ENCODE peak calls at places on chromosomes 13 and 19, in seven cellular contexts. G, O, A, D, N, J and L are unnamed samples.
A peak's percentile ranks its signal among the peaks of the same experiment; 100 is the strongest.

GRCh38 chr13:94546071-94546839 is 49.7 kb downstream of the TGDS start:
- DNase-seq in J (no peak), G (no peak), D (no peak), O (no peak), A (no peak), N (no peak), L (no peak)

GRCh38 chr13:61466280-61466679 is 50.6 kb upstream of the PCDH20 start:
- DNase-seq in O (no peak), J (no peak), A (no peak), D (no peak), G (peak; percentile 37), N (no peak), L (no peak)

GRCh38 chr13:39951301-39951700 is 295.8 kb downstream of the COG6 start:
- DNase-seq in A (no peak), J (no peak), O (no peak), D (no peak), G (no peak), N (no peak), L (no peak)

GRCh38 chr19:4379383-4380253 is 20.7 kb downstream of the SH3GL1 start:
- DNase-seq in G (no peak), O (peak; percentile 80), J (no peak), D (peak; percentile 76), A (peak; percentile 96), N (no peak), L (peak; percentile 86)

GRCh38 chr19:38721977-38722773 is 22.1 kb downstream of the CAPN12 start:
- DNase-seq in J (peak; percentile 82), D (no peak), N (no peak), G (peak; percentile 88), A (no peak), O (no peak), L (no peak)

GRCh38 chr13:46211521-46212351 is at the start of gene LRRC63:
- DNase-seq in O (peak; percentile 86), D (peak; percentile 90), J (peak; percentile 94), G (peak; percentile 87), N (peak; percentile 89), A (peak; percentile 41), L (peak; percentile 87)

GRCh38 chr13:29529755-29530154 is 65.7 kb downstream of the SLC7A1 start:
- DNase-seq in N (no peak), J (no peak), A (no peak), G (no peak), D (no peak), O (no peak), L (no peak)

GRCh38 chr13:40502236-40502635 is 164.2 kb downstream of the FOXO1 start:
- DNase-seq in A (no peak), J (no peak), G (no peak), O (no peak), D (no peak), N (peak; percentile 63), L (no peak)

GRCh38 chr13:57583529-57583928 is 48.0 kb upstream of the PCDH17 start:
- DNase-seq in N (no peak), J (no peak), D (no peak), O (no peak), G (no peak), A (no peak), L (no peak)

GRCh38 chr19:17872251-17873001 is 681 bp downstream of the SLC5A5 start:
- DNase-seq in A (no peak), N (no peak), O (no peak), G (no peak), D (peak; percentile 65), J (no peak), L (peak; percentile 88)
- H3K4me3 ChIP-seq in A (peak overlapping the region; percentile 10), N (peak overlapping the region; percentile 8), O (no peak overlapping the region), G (no peak overlapping the region), D (peak overlapping the region; percentile 28), J (no peak overlapping the region), L (no peak overlapping the region)

GRCh38 chr13:110559986-110560385 is 1.5 kb downstream of the RAB20 start:
- DNase-seq in O (no peak), J (no peak), G (no peak), N (no peak), A (no peak), D (no peak), L (no peak)

GRCh38 chr13:110563463-110563774 is 1.9 kb upstream of the RAB20 start:
- DNase-seq in N (no peak), A (no peak), G (no peak), J (no peak), O (no peak), D (no peak), L (no peak)

GRCh38 chr13:110562696-110563462 is 1.4 kb upstream of the RAB20 start:
- DNase-seq in N (no peak), O (no peak), J (no peak), D (no peak), A (peak; percentile 47), G (no peak), L (no peak)

GRCh38 chr13:110560606-110561334 is 752 bp downstream of the RAB20 start:
- DNase-seq in G (peak; percentile 69), N (peak; percentile 76), D (no peak), J (no peak), O (peak; percentile 69), A (peak; percentile 65), L (no peak)

GRCh38 chr13:110561335-110562033 is at the start of gene RAB20:
- DNase-seq in G (peak; percentile 88), N (peak; percentile 92), J (peak; percentile 94), D (peak; percentile 95), A (peak; percentile 91), O (peak; percentile 93), L (peak; percentile 94)
- H3K4me1 ChIP-seq in G (peaks cover 8% of the 10 kb centered on the region), N (peaks cover 13% of the 10 kb centered on the region), J (peaks cover 8% of the 10 kb centered on the region), D (no peaks in the 10 kb centered on the region), A (peaks cover 52% of the 10 kb centered on the region), O (peaks cover 19% of the 10 kb centered on the region), L (peaks cover 12% of the 10 kb centered on the region)

GRCh38 chr19:57191141-57192063 is at the start of gene ZNF264:
- DNase-seq in A (peak; percentile 90), J (peak; percentile 96), G (peak; percentile 90), N (peak; percentile 93), O (peak; percentile 92), D (peak; percentile 95), L (peak; percentile 97)
- TF ChIP-seq CTCF in A (no peak), J (no peak), G (no peak), N (no peak), O (no peak), D (no peak), L (no peak)

GRCh38 chr19:6076675-6077463 is 33.4 kb downstream of the RFX2 start:
- DNase-seq in G (no peak), A (no peak), D (peak; percentile 44), J (no peak), O (no peak), N (peak; percentile 71), L (no peak)
- H3K4me3 ChIP-seq in G (no peak overlapping the region), A (no peak overlapping the region), D (no peak overlapping the region), J (no peak overlapping the region), O (no peak overlapping the region), N (peak overlapping the region; percentile 37), L (no peak overlapping the region)

GRCh38 chr19:2050349-2050990 is 574 bp downstream of the MKNK2 start:
- DNase-seq in J (peak; percentile 73), N (no peak), D (no peak), A (no peak), O (no peak), G (no peak), L (peak; percentile 85)
- H3K4me1 ChIP-seq in J (peaks cover 62% of the 10 kb centered on the region), N (peaks cover 43% of the 10 kb centered on the region), D (peaks cover 62% of the 10 kb centered on the region), A (peaks cover 73% of the 10 kb centered on the region), O (peaks cover 51% of the 10 kb centered on the region), G (peaks cover 11% of the 10 kb centered on the region), L (peaks cover 69% of the 10 kb centered on the region)

DNA sequence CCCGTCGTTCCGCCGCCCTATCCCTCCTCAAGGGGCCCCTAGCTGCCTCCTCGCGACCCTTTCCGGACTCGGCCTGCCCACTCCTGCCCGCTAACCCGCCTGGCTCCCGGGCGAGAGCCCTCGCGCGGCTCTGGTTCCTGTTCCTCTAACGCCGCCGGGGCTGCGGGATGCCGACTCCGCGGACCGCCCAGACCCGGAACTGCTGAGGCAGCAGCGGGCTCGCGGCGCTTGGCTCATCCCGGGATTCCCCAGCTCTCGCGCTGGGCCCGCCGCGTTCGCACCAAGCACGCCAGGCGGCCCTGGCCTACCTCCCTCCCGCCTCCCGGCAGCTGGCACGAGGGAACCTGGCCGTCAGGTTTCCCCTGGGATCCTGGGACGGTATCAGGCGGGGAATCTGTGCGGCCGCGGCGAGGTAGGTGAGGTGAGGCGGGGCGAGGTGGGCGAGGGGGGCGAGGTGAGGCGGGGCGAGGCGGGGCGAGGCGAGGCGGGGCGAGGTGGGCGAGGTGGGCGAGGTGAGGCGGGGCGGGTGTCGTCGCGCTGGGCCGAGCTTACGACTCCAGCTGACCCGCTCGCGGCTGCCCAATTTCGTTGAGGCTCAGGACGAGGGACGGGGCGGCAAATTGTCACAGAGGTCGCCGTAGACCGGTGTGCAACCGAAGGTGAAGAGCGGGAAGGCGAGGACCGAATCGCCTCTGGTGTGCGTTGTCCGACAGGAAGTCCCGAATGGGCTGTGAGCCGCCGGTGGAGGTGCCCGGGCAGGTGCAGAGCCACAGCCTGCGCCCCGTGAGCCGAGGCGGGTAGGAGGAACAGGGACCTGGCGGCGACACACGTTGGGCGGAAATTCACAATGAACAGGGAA is at the start of the genes CCDC122 and LACC1:
- DNase-seq in N (peak; percentile 90), G (peak; percentile 82), J (peak; percentile 94), D (peak; percentile 92), A (peak; percentile 83), O (peak; percentile 92), L (peak; percentile 90)
- TF ChIP-seq CTCF in N (no peak), G (no peak), J (no peak), D (no peak), A (no peak), O (no peak), L (no peak)